ENCODE peak calls at places on chromosomes 2 and 18, in six cellular contexts. J, H, M, Y, D and B are unnamed samples.

GRCh38 chr18:45517181-45517741 is 98.0 kb upstream of the SLC14A2 start:
- DNase-seq in J (peak), H (no peak), M (peak), Y (peak), D (no peak), B (no peak)

GRCh38 chr2:132400901-132401240 is 15.7 kb upstream of the GPR39 start:
- DNase-seq in J (no peak), H (no peak), M (no peak), Y (no peak), D (no peak), B (no peak)

GRCh38 chr18:39453356-39453755 is 1887.8 kb upstream of the CELF4 start:
- DNase-seq in J (no peak), H (no peak), M (no peak), Y (no peak), D (no peak), B (no peak)

GRCh38 chr2:50551868-50552267 is 480.1 kb downstream of the NRXN1 start:
- DNase-seq in J (no peak), H (no peak), M (no peak), Y (no peak), D (no peak), B (no peak)

GRCh38 chr2:160252278-160252887 is 52.3 kb upstream of the ITGB6 start:
- DNase-seq in J (no peak), H (no peak), M (no peak), Y (no peak), D (peak), B (no peak)

GRCh38 chr2:236861196-236861875 is 224.4 kb upstream of the COPS8 start:
- DNase-seq in J (no peak), H (no peak), M (no peak), Y (peak), D (no peak), B (no peak)

GRCh38 chr2:106316937-106317336 is 122.8 kb upstream of the UXS1 start:
- DNase-seq in J (no peak), H (no peak), M (no peak), Y (no peak), D (no peak), B (no peak)

GRCh38 chr2:208477741-208478140 is 71.1 kb downstream of the PTH2R start:
- DNase-seq in J (no peak), H (no peak), M (no peak), Y (no peak), D (no peak), B (no peak)

GRCh38 chr2:100862081-100862480 is 42.1 kb downstream of the NPAS2 start:
- DNase-seq in J (no peak), H (no peak), M (no peak), Y (no peak), D (no peak), B (no peak)

GRCh38 chr2:157107460-157107859 is 150.0 kb upstream of the GALNT5 start:
- DNase-seq in J (no peak), H (no peak), M (no peak), Y (no peak), D (no peak), B (no peak)

GRCh38 chr2:12819098-12819465 is 102.3 kb downstream of the TRIB2 start:
- DNase-seq in J (peak), H (no peak), M (peak), Y (peak), D (no peak), B (peak)

GRCh38 chr18:49845629-49846252 is 32.4 kb upstream of the ACAA2 start:
- DNase-seq in J (peak), H (no peak), M (no peak), Y (no peak), D (no peak), B (no peak)

GRCh38 chr2:98247383-98247782 is 98.9 kb upstream of the CNGA3 start:
- DNase-seq in J (no peak), H (no peak), M (no peak), Y (no peak), D (no peak), B (no peak)

GRCh38 chr2:143787674-143788073 is 658.5 kb downstream of the ARHGAP15 start:
- DNase-seq in J (no peak), H (no peak), M (no peak), Y (no peak), D (no peak), B (no peak)

GRCh38 chr2:55743583-55743982 is 49.9 kb upstream of the PNPT1 start:
- DNase-seq in J (no peak), H (no peak), M (no peak), Y (no peak), D (no peak), B (no peak)

GRCh38 chr2:19881221-19881620 is 20.6 kb downstream of the TTC32 start:
- DNase-seq in J (no peak), H (no peak), M (no peak), Y (no peak), D (no peak), B (no peak)

GRCh38 chr2:161163438-161163837 is 3.2 kb downstream of the TANK start:
- DNase-seq in J (no peak), H (no peak), M (no peak), Y (no peak), D (no peak), B (no peak)

GRCh38 chr2:136248242-136248641 is 130.3 kb upstream of the CXCR4 start:
- DNase-seq in J (peak), H (no peak), M (no peak), Y (no peak), D (peak), B (no peak)

GRCh38 chr2:201248288-201248844 is 12.0 kb upstream of the CASP8 start:
- DNase-seq in J (no peak), H (no peak), M (no peak), Y (no peak), D (no peak), B (no peak)

GRCh38 chr2:108243566-108243965 is 3.8 kb downstream of the SULT1C3 start:
- DNase-seq in J (no peak), H (no peak), M (no peak), Y (no peak), D (no peak), B (no peak)

GRCh38 chr2:43399515-43400245 is 173.3 kb upstream of the ZFP36L2 start:
- DNase-seq in J (no peak), H (no peak), M (peak), Y (peak), D (no peak), B (no peak)

GRCh38 chr2:27489498-27490397 is at the start of gene IFT172:
- DNase-seq in J (peak), H (peak), M (peak), Y (peak), D (peak), B (peak)

GRCh38 chr18:25244170-25244569 is 107.8 kb downstream of the ZNF521 start:
- DNase-seq in J (no peak), H (no peak), M (no peak), Y (no peak), D (no peak), B (no peak)

GRCh38 chr2:74862268-74862964 is 28.5 kb downstream of the HK2 start:
- DNase-seq in J (no peak), H (no peak), M (no peak), Y (no peak), D (no peak), B (no peak)

GRCh38 chr2:47119001-47119400 is 36.1 kb downstream of the STPG4 start:
- DNase-seq in J (no peak), H (no peak), M (no peak), Y (no peak), D (peak), B (no peak)

GRCh38 chr2:33673937-33674336 is 74.8 kb upstream of the FAM98A start:
- DNase-seq in J (no peak), H (no peak), M (no peak), Y (no peak), D (peak), B (no peak)

GRCh38 chr18:73645175-73645715 is 502.4 kb downstream of the FBXO15 start:
- DNase-seq in J (no peak), H (no peak), M (no peak), Y (no peak), D (no peak), B (no peak)

DNA sequence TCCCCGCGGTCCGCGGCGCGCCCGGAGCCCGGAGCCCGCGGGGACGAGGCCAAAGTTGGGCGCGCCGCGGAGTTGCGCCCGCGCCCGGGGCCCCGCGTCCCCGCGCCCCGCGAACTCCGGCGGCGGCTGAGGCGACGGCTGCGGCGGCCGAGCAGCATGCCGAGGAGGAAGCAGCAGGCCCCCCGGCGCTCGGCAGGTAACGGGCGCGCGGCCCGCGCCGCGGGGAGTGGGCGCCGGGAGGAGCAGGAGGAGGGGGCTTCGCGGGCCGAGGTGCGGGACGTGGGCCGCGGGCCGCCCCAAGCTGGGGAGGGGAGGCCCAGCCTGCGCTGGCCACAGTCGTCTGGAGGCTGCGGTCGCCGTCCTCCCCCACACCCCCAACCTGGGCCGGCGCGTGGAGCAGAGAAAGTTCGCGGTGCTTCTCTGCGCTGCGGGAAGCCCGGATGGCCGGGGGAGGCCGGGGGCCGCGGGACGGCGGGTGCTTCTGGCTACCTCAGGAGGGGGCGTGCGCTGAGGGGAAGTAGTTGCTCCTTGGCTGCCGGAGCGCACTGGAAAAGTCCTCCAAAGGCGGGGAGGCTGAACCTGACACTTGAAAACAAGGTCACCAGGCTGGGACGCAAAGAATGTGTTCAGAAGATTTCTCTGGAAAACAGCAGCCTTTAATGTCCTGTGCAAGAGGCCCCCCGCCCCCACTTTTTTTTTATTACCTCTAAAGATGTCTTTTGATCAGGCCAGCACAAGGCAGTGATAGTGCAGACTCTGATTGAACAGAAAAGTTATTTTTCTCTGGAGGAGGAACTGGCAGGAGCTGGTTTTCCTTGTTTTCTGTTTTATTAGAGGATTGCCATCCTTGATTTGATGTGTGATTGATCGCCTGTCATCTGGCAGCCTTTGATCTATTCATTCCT is 1.4 kb downstream of the TSHZ1 start:
- DNase-seq in J (peak), H (no peak), M (peak), Y (peak), D (peak), B (no peak)
- TF ChIP-seq POLR2A in J (no peak), H (no peak), M (no peak), Y (no peak), D (peak), B (no peak)

GRCh38 chr2:25418944-25419677 is 77.4 kb upstream of the DNMT3A start:
- DNase-seq in J (no peak), H (no peak), M (no peak), Y (no peak), D (no peak), B (no peak)
- TF ChIP-seq POLR2A in J (no peak), H (peak), M (no peak), Y (no peak), D (no peak), B (no peak)

GRCh38 chr18:3247243-3248061 is at the start of gene MYL12A:
- DNase-seq in J (peak), H (peak), M (peak), Y (peak), D (peak), B (peak)
- TF ChIP-seq POLR2A in J (peak), H (peak), M (peak), Y (peak), D (peak), B (peak)

GRCh38 chr18:79988925-79989361 is 580 bp upstream of the TXNL4A start:
- DNase-seq in J (peak), H (no peak), M (peak), Y (peak), D (peak), B (no peak)
- TF ChIP-seq POLR2A in J (no peak), H (no peak), M (no peak), Y (no peak), D (no peak), B (no peak)

GRCh38 chr2:232699110-232699509 is 2.0 kb downstream of the GIGYF2 start:
- DNase-seq in J (no peak), H (no peak), M (no peak), Y (no peak), D (no peak), B (no peak)

GRCh38 chr2:232696609-232697058 is 497 bp upstream of the GIGYF2 start:
- DNase-seq in J (no peak), H (no peak), M (no peak), Y (no peak), D (no peak), B (no peak)

GRCh38 chr2:232698552-232699091 is 1.5 kb downstream of the GIGYF2 start:
- DNase-seq in J (no peak), H (no peak), M (no peak), Y (no peak), D (no peak), B (no peak)

GRCh38 chr2:232697807-232698110 is 628 bp downstream of the GIGYF2 start:
- DNase-seq in J (no peak), H (no peak), M (no peak), Y (no peak), D (no peak), B (no peak)

GRCh38 chr2:232697059-232697806 is at the start of gene GIGYF2:
- DNase-seq in J (peak), H (peak), M (peak), Y (peak), D (peak), B (peak)
- TF ChIP-seq POLR2A in J (no peak), H (peak), M (peak), Y (no peak), D (peak), B (peak)